ENCODE peak calls at places on chromosomes 1 and 21, in four cellular contexts. L is BJ, B is fibroblast of lung, S is fibroblast of mammary gland. O is an unnamed sample.

GRCh38 chr21:29873908-29874307 is 65.9 kb downstream of the GRIK1 start:
- DNase-seq in S (no peak), L (no peak), B (no peak), O (no peak)

GRCh38 chr1:28021064-28021463 is 61.3 kb downstream of the XKR8 start:
- DNase-seq in S (no peak), B (no peak), L (no peak), O (no peak)

GRCh38 chr1:2134604-2135307 is 59.8 kb downstream of the FAAP20 start:
- DNase-seq in L (no peak), S (no peak), B (no peak), O (no peak)

GRCh38 chr1:73813726-73814125 is 384.2 kb downstream of the LRRIQ3 start:
- DNase-seq in B (no peak), L (no peak), S (no peak), O (no peak)

GRCh38 chr1:88877382-88877825 is 14.0 kb downstream of the GTF2B start:
- DNase-seq in S (peak), B (peak), L (no peak), O (no peak)

GRCh38 chr1:53572061-53572801 is 113.0 kb downstream of the DMRTB1 start:
- DNase-seq in L (no peak), S (no peak), B (peak), O (peak)

GRCh38 chr1:167658574-167659328 is 28.7 kb downstream of the RCSD1 start:
- DNase-seq in B (no peak), S (peak), L (no peak), O (no peak)

GRCh38 chr1:34827341-34827941 is 32.1 kb downstream of the SMIM12 start:
- DNase-seq in B (no peak), S (no peak), L (no peak), O (no peak)

GRCh38 chr1:26297057-26297790 is 9.2 kb downstream of the UBXN11 start:
- DNase-seq in L (no peak), S (no peak), B (no peak), O (no peak)

GRCh38 chr1:84688461-84689061 is 1.7 kb downstream of the SSX2IP start:
- DNase-seq in S (peak), B (peak), L (no peak), O (no peak)

GRCh38 chr1:97820470-97821188 is 100.2 kb downstream of the DPYD start:
- DNase-seq in S (peak), L (no peak), B (peak), O (no peak)

GRCh38 chr1:51293898-51294515 is 36.4 kb downstream of the TTC39A start:
- DNase-seq in L (no peak), B (no peak), S (no peak), O (no peak)

GRCh38 chr1:245079021-245079609 is 75.7 kb upstream of the KIF26B start:
- DNase-seq in L (no peak), B (peak), S (peak), O (peak)

GRCh38 chr1:102174259-102174863 is 177.6 kb upstream of the OLFM3 start:
- DNase-seq in B (no peak), L (no peak), S (no peak), O (no peak)

GRCh38 chr1:206808615-206809014 is 36.3 kb upstream of the IL10 start:
- DNase-seq in L (no peak), S (peak), B (peak), O (no peak)

GRCh38 chr1:192609110-192610079 is 26.6 kb upstream of the RGS13 start:
- DNase-seq in B (no peak), S (no peak), L (no peak), O (no peak)

GRCh38 chr1:37998913-37999433 is 6.3 kb downstream of the FHL3 start:
- DNase-seq in B (no peak), L (no peak), S (no peak), O (no peak)

GRCh38 chr1:180158149-180159147 is 3.8 kb downstream of the QSOX1 start:
- DNase-seq in S (no peak), B (no peak), L (no peak), O (no peak)

GRCh38 chr1:204443871-204444581 is 32.4 kb upstream of the PPP1R15B start:
- DNase-seq in S (peak), L (no peak), B (peak), O (no peak)

GRCh38 chr21:38712076-38712475 is 93.7 kb upstream of the ETS2 start:
- DNase-seq in S (peak), B (peak), L (no peak), O (no peak)

GRCh38 chr1:201252833-201253810 is 30.2 kb upstream of the PKP1 start:
- DNase-seq in B (no peak), S (no peak), L (no peak), O (no peak)

GRCh38 chr1:25786887-25787286 is 13.1 kb upstream of the SELENON start:
- DNase-seq in S (peak), L (no peak), B (peak), O (no peak)

GRCh38 chr1:69121708-69122107 is 446.0 kb upstream of the LRRC7 start:
- DNase-seq in B (peak), L (no peak), S (peak), O (no peak)

GRCh38 chr21:36089946-36090345 is 20.1 kb downstream of the CBR1 start:
- DNase-seq in B (no peak), L (no peak), S (no peak), O (no peak)

GRCh38 chr1:3056641-3057040 is 12.4 kb upstream of the PRDM16 start:
- DNase-seq in B (no peak), L (no peak), S (no peak), O (no peak)

GRCh38 chr1:190436615-190437014 is 41.0 kb downstream of the BRINP3 start:
- DNase-seq in B (peak), S (peak), L (no peak), O (no peak)

GRCh38 chr1:218699411-218699810 is 354.3 kb downstream of the TGFB2 start:
- DNase-seq in B (no peak), L (no peak), S (no peak), O (no peak)

GRCh38 chr1:175774921-175775320 is 31.5 kb upstream of the TNR start:
- DNase-seq in S (no peak), B (no peak), L (no peak), O (no peak)

GRCh38 chr1:70264875-70265274 is 43.7 kb downstream of the SRSF11 start:
- DNase-seq in L (no peak), S (no peak), B (no peak), O (no peak)

GRCh38 chr1:197521118-197521739 is 253.2 kb downstream of the CRB1 start:
- DNase-seq in L (peak), S (peak), B (peak), O (no peak)

GRCh38 chr1:202014060-202014459 is 3.7 kb downstream of the ELF3 start:
- DNase-seq in S (no peak), B (no peak), L (no peak), O (no peak)

GRCh38 chr1:246317723-246318359 is 189.2 kb downstream of the SMYD3 start:
- DNase-seq in L (peak), B (peak), S (peak), O (no peak)

GRCh38 chr21:45129231-45129923 is 55.0 kb downstream of the ADARB1 start:
- DNase-seq in S (peak), B (peak), L (no peak), O (no peak)

GRCh38 chr1:66850989-66851388 is 49.9 kb upstream of the INSL5 start:
- DNase-seq in L (no peak), B (no peak), S (no peak), O (no peak)

GRCh38 chr1:159005676-159006075 is 4.0 kb upstream of the IFI16 start:
- DNase-seq in B (peak), L (no peak), S (peak), O (no peak)

GRCh38 chr1:221915764-221916163 is 173.9 kb upstream of the DUSP10 start:
- DNase-seq in L (no peak), S (no peak), B (no peak), O (no peak)
- TF ChIP-seq CTCF in L (no peak), S (no peak), B (no peak), O (no peak)

GRCh38 chr1:40651138-40651857 is 14.2 kb downstream of the RIMS3 start:
- DNase-seq in L (no peak), S (no peak), B (no peak), O (no peak)
- TF ChIP-seq CTCF in L (no peak), S (no peak), B (no peak), O (no peak)

DNA sequence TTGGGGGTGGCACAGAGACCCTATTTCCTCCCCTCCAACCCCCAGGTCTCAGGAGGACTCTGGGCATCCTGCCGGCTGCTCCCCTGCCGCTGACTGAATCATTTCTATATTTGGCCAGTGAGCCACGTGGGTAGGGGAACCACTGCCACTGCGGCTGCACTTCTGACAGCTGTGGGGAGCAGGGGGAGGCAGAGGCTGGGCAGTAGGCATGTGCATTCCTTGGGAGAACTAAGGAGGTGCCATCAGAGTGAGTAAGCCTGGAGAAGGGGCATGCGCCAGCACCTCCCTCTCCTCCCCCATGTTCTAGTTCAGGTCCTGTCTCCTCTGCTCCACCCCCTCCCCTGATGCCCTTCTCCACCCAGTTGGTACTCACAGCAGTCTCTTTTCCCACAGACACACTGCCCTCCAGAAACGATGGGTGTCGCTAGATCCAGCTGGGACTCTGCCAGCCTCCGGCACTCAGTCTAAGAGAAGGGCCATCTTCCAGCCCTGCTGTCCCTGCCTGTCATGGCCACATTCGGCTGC is 12.0 kb downstream of the PPFIA4 start:
- DNase-seq in L (no peak), B (peak), S (peak), O (peak)
- TF ChIP-seq CTCF in L (no peak), B (peak), S (no peak), O (peak)

DNA sequence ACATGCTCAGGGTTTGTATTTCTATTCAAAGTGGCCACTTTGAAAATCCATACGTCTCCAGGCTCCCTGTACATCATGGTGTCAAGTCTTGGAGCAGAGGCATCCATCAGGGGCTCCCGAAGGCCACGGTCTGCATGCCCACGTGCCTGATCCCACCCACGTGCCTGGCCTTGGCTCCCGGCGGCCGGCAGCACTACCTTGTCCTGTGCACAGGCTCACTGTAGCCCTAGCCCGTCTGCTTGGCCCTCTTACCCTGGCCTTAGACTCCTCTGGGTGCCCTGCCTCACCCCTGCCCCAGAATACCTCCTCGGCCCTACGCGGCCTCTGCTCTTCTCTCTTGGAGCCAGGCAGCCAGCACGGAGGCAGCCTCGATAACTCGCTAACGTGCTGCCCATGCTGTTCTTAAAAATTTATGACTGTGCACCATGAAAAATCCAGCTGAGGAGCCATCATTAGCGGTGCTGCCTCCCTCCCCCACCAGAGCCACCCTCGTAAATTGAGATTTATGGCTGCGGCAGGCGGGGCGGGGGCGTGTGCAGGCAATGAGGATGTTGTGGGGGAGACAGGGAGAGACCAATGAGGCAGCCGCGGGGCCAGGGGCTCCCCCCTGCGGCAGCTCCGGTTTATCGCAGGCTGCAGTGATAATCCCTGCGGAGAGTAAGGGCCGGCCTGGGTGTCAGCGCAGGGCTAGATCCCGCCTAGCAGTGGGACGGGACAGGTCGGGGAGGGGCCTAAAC is 24.6 kb downstream of the DMAP1 start:
- DNase-seq in L (peak), S (peak), B (peak), O (no peak)
- TF ChIP-seq CTCF in L (peak), S (peak), B (peak), O (peak)

GRCh38 chr1:10504259-10504658 is 29.5 kb downstream of the PEX14 start:
- DNase-seq in B (no peak), L (no peak), S (no peak), O (no peak)
- TF ChIP-seq CTCF in B (no peak), L (no peak), S (no peak), O (no peak)

DNA sequence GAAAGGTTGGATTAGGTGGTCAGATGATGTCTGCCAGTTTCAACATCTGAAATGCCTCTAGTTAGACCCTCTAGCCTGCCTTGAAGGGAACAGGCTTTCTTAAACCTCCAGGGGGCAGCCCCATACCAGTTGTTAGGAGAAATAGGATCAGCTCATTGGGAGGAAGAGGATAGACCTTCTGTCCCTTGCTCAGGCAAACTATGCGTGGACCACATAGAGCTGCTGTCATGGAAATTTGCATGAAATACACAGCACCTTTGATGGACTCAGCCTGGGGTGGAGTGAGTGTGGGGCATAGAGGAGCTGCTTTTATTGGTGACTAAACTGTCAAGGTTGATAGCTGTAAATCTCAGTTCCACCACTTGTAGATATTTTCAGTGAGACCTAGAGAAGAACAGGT is 38.4 kb upstream of the SPAG17 start:
- DNase-seq in S (peak), L (no peak), B (peak), O (no peak)
- TF ChIP-seq CTCF in S (peak), L (peak), B (peak), O (peak)

GRCh38 chr1:10730985-10731384 is 65.5 kb downstream of the CASZ1 start:
- DNase-seq in L (peak), S (peak), B (peak), O (no peak)
- TF ChIP-seq CTCF in L (no peak), S (no peak), B (no peak), O (no peak)

GRCh38 chr1:31679091-31679490 is 24.7 kb downstream of the COL16A1 start:
- DNase-seq in S (no peak), L (no peak), B (no peak), O (no peak)

GRCh38 chr1:31683997-31684396 is 19.8 kb downstream of the COL16A1 start:
- DNase-seq in B (no peak), S (no peak), L (no peak), O (no peak)

GRCh38 chr1:31678681-31679080 is 25.1 kb downstream of the COL16A1 start:
- DNase-seq in L (no peak), B (no peak), S (no peak), O (no peak)

GRCh38 chr1:31679676-31680230 is 24.1 kb downstream of the COL16A1 start:
- DNase-seq in L (no peak), B (no peak), S (no peak), O (no peak)

GRCh38 chr1:31681421-31681820 is 22.4 kb downstream of the COL16A1 start:
- DNase-seq in B (no peak), S (no peak), L (no peak), O (no peak)
- TF ChIP-seq CTCF in B (no peak), S (no peak), L (no peak), O (no peak)